ENCODE peak calls at places on chromosomes 6 and 20, in eight cellular contexts. O, K, U, M, A, R, J and V are unnamed samples.

GRCh38 chr20:16520154-16520553 is 53.1 kb downstream of the KIF16B start:
- DNase-seq in O (no peak), K (no peak), U (no peak), M (no peak), A (no peak), R (no peak), J (no peak), V (no peak)

GRCh38 chr20:44309763-44310663 is 989 bp downstream of the FITM2 start:
- DNase-seq in O (no peak), K (peak; percentile 53), U (peak; percentile 54), M (no peak), A (peak; percentile 58), R (peak; percentile 14), J (no peak), V (peak; percentile 16)

GRCh38 chr6:141169419-141169818 is 963.3 kb upstream of the GJE1 start:
- DNase-seq in O (no peak), K (no peak), U (no peak), M (no peak), A (peak; percentile 77), R (no peak), J (no peak), V (peak; percentile 81)

GRCh38 chr6:46201701-46202100 is 30.9 kb upstream of the ENPP5 start:
- DNase-seq in O (no peak), K (no peak), U (no peak), M (no peak), A (no peak), R (no peak), J (no peak), V (no peak)

GRCh38 chr6:117817499-117817898 is 89.6 kb upstream of the SLC35F1 start:
- DNase-seq in O (no peak), K (no peak), U (no peak), M (no peak), A (no peak), R (no peak), J (no peak), V (no peak)

GRCh38 chr6:149065658-149066556 is 251.6 kb upstream of the TAB2 start:
- DNase-seq in O (no peak), K (no peak), U (no peak), M (no peak), A (no peak), R (no peak), J (no peak), V (no peak)

GRCh38 chr6:53526000-53526399 is 18.9 kb downstream of the GCLC start:
- DNase-seq in O (no peak), K (no peak), U (no peak), M (no peak), A (no peak), R (no peak), J (no peak), V (no peak)

GRCh38 chr6:39079726-39080125 is 31.1 kb downstream of the GLP1R start:
- DNase-seq in O (no peak), K (no peak), U (no peak), M (no peak), A (no peak), R (no peak), J (no peak), V (no peak)

GRCh38 chr6:25107218-25107617 is 171.5 kb upstream of the RIPOR2 start:
- DNase-seq in O (no peak), K (no peak), U (no peak), M (no peak), A (no peak), R (no peak), J (no peak), V (no peak)

GRCh38 chr20:45578151-45578660 is 878 bp downstream of the WFDC8 start:
- DNase-seq in O (no peak), K (no peak), U (no peak), M (no peak), A (no peak), R (no peak), J (no peak), V (no peak)
- H3K4me3 ChIP-seq in O (no peak overlapping the region), K (no peak overlapping the region), U (no peak overlapping the region), M (no peak overlapping the region), A (no peak overlapping the region), R (no peak overlapping the region), J (no peak overlapping the region), V (no peak overlapping the region)

GRCh38 chr6:7165002-7165735 is 57.4 kb downstream of the RREB1 start:
- DNase-seq in O (no peak), K (no peak), U (no peak), M (no peak), A (peak; percentile 68), R (no peak), J (no peak), V (no peak)
- H3K27ac ChIP-seq in O (peak overlapping the region; percentile 59), K (no peak overlapping the region), U (peak overlapping the region; percentile 49), M (no peak overlapping the region), A (peak overlapping the region; percentile 47), R (no peak overlapping the region), J (peak overlapping the region; percentile 41), V (peak overlapping the region; percentile 48)

GRCh38 chr6:135180458-135181332 is at the start of gene MYB:
- DNase-seq in O (peak; percentile 58), K (peak; percentile 38), U (peak; percentile 61), M (peak; percentile 63), A (peak; percentile 38), R (peak; percentile 30), J (no peak), V (no peak)

GRCh38 chr6:135173242-135173988 is 7.7 kb upstream of the MYB start:
- DNase-seq in O (no peak), K (no peak), U (no peak), M (no peak), A (no peak), R (no peak), J (no peak), V (no peak)

GRCh38 chr6:135173989-135174484 is 7.1 kb upstream of the MYB start:
- DNase-seq in O (no peak), K (no peak), U (no peak), M (no peak), A (no peak), R (no peak), J (no peak), V (no peak)

GRCh38 chr6:135179920-135180457 is 1.1 kb upstream of the MYB start:
- DNase-seq in O (no peak), K (no peak), U (no peak), M (no peak), A (peak; percentile 46), R (no peak), J (no peak), V (no peak)

DNA sequence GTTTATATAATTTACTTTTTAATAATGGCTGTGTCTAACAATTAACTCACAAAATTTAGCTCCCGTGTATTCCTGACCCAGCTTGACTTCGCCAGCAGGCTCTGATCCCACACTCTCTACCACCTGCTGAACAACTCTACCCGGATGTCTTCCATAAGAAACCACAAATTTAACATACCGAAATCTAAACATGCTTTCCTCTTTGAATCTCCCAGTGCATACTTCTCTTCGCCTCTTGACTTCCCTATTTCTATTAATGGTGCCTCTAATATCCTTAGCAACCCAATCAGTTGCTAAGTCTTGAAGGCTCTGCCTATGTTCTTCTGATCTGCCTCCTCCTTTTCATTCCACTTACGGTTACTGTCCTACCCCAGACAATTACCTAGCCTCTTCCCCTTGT is 4.6 kb upstream of the MYB start:
- DNase-seq in O (no peak), K (no peak), U (no peak), M (no peak), A (no peak), R (no peak), J (no peak), V (no peak)
- H3K4me3 ChIP-seq in O (no peak overlapping the region), K (no peak overlapping the region), U (no peak overlapping the region), M (no peak overlapping the region), A (no peak overlapping the region), R (no peak overlapping the region), J (no peak overlapping the region), V (no peak overlapping the region)

GRCh38 chr6:142833054-142833453 is 111.9 kb downstream of the HIVEP2 start:
- DNase-seq in O (no peak), K (no peak), U (no peak), M (no peak), A (peak; percentile 98), R (no peak), J (no peak), V (peak; percentile 97)
- H3K27ac ChIP-seq in O (no peak overlapping the region), K (no peak overlapping the region), U (no peak overlapping the region), M (no peak overlapping the region), A (no peak overlapping the region), R (no peak overlapping the region), J (no peak overlapping the region), V (peak overlapping the region; percentile 94)